ENCODE peak calls at places on chromosomes 4 and X, in nine cellular contexts. C is C1 segment of cervical spinal cord; I is tibial artery; F is NCI-H2081 treated with DMSO at 0.1 percent for 48 hours; S is GM13976; U is B cell; B is activated B cell treated with CpG ODN at 0.5 μM for 24 hours; W is stimulated activated naive B cell treated with anti-CD40 and anti-IgM and Interleukin-4, amounts not matched to agents 10 μg/mL and 1 μg/mL and 100 μg/mL, for 72 hours; H is adipocyte. O is an unnamed sample.

GRCh38 chrX:129556806-129557315 is 16.8 kb downstream of the OCRL start:
- DNase-seq in C (no peak), I (no peak), F (no peak), S (no peak), U (no peak), B (no peak), W (no peak), H (no peak), O (no peak)

GRCh38 chrX:122567911-122568310 is 616.2 kb upstream of the GRIA3 start:
- DNase-seq in C (no peak), I (no peak), F (no peak), S (no peak), U (no peak), B (no peak), W (no peak), H (peak), O (no peak)

GRCh38 chr4:5824635-5825034 is 68.3 kb downstream of the CRMP1 start:
- DNase-seq in C (no peak), I (no peak), F (no peak), S (peak), U (no peak), B (no peak), W (no peak), H (peak), O (no peak)

GRCh38 chr4:28811025-28811424 is 1909.1 kb upstream of the PCDH7 start:
- DNase-seq in C (no peak), I (no peak), F (no peak), S (no peak), U (no peak), B (no peak), W (no peak), H (no peak), O (no peak)

GRCh38 chr4:152352215-152352614 is 183.7 kb downstream of the FBXW7 start:
- DNase-seq in C (no peak), I (no peak), F (no peak), S (no peak), U (no peak), B (no peak), W (no peak), H (peak), O (no peak)

GRCh38 chr4:84952004-84952403 is 14.5 kb downstream of the WDFY3 start:
- DNase-seq in C (no peak), I (no peak), F (no peak), S (no peak), U (no peak), B (no peak), W (no peak), H (peak), O (no peak)

GRCh38 chrX:48083212-48083611 is 11.8 kb upstream of the ZNF630 start:
- DNase-seq in C (peak), I (peak), F (no peak), S (peak), U (no peak), B (no peak), W (peak), H (peak), O (no peak)

GRCh38 chrX:133979641-133980230 is 5.7 kb downstream of the GPC3 start:
- DNase-seq in C (no peak), I (no peak), F (no peak), S (no peak), U (no peak), B (no peak), W (no peak), H (no peak), O (no peak)

GRCh38 chrX:38154818-38155217 is 65.9 kb downstream of the SRPX start:
- DNase-seq in C (no peak), I (peak), F (no peak), S (no peak), U (no peak), B (no peak), W (no peak), H (peak), O (no peak)

GRCh38 chr4:153522800-153523089 is 56.6 kb downstream of the TMEM131L start:
- DNase-seq in C (no peak), I (no peak), F (no peak), S (peak), U (no peak), B (no peak), W (peak), H (no peak), O (no peak)

GRCh38 chr4:3805026-3805425 is 38.8 kb downstream of the ADRA2C start:
- DNase-seq in C (no peak), I (no peak), F (no peak), S (no peak), U (no peak), B (no peak), W (no peak), H (no peak), O (no peak)

GRCh38 chr4:25703731-25704388 is 48.2 kb downstream of the SLC34A2 start:
- DNase-seq in C (no peak), I (no peak), F (no peak), S (no peak), U (no peak), B (no peak), W (no peak), H (no peak), O (no peak)